ENCODE peak calls at places on chromosomes 7 and 10, in five cellular contexts. F is NCI-H524 treated with DMSO at 0.1 percent for 48 hours, D is smooth muscle cell of the brain vasculature, R is progenitor cell of endocrine pancreas, T is Peyer's patch. V is an unnamed sample.

GRCh38 chr10:22341190-22341935 is 3.9 kb upstream of the SPAG6 start:
- DNase-seq in T (no peak), R (peak), D (no peak), F (no peak), V (no peak)

GRCh38 chr10:70053212-70053895 is 708 bp downstream of the MACROH2A2 start:
- DNase-seq in R (peak), D (no peak), F (no peak), T (no peak), V (no peak)

GRCh38 chr7:44211126-44211675 is 10.4 kb downstream of the YKT6 start:
- DNase-seq in F (no peak), T (no peak), R (no peak), D (no peak), V (no peak)

GRCh38 chr10:130770018-130770630 is 541.4 kb downstream of the TCERG1L start:
- DNase-seq in T (peak), R (no peak), F (no peak), D (no peak), V (no peak)

GRCh38 chr10:13347235-13348156 is 597 bp downstream of the SEPHS1 start:
- DNase-seq in R (peak), F (no peak), D (no peak), T (peak), V (no peak)

GRCh38 chr10:75544381-75544780 is 113.0 kb downstream of the LRMDA start:
- DNase-seq in F (no peak), D (no peak), R (no peak), T (no peak), V (no peak)

GRCh38 chr10:117477961-117478670 is 64.4 kb upstream of the EMX2 start:
- DNase-seq in R (no peak), F (no peak), T (no peak), D (no peak), V (no peak)

GRCh38 chr7:39720586-39720985 is 97.2 kb downstream of the RALA start:
- DNase-seq in T (peak), D (no peak), F (no peak), R (no peak), V (no peak)

GRCh38 chr10:22174442-22174841 is 43.4 kb downstream of the EBLN1 start:
- DNase-seq in D (no peak), T (no peak), R (no peak), F (no peak), V (no peak)

GRCh38 chr7:47669178-47669878 is 87.4 kb upstream of the TNS3 start:
- DNase-seq in T (peak), R (no peak), D (no peak), F (no peak), V (no peak)

GRCh38 chr7:41333506-41333905 is 369.4 kb downstream of the INHBA start:
- DNase-seq in T (no peak), R (no peak), F (no peak), D (peak), V (peak)